ENCODE peak calls at places on chromosomes 5 and 9, in nine cellular contexts. Y, J, K, T, G, S, D, Z and M are unnamed samples. For H3K4me1, the result is how much of the 10 kb centered on the place peaks cover.

GRCh38 chr5:74056789-74057164 is 430.8 kb downstream of the ARHGEF28 start:
- DNase-seq in T (peak), D (peak), K (peak), J (no peak), Y (no peak), G (peak), Z (no peak), S (peak), M (no peak)

GRCh38 chr9:137606005-137606601 is 617 bp downstream of the ARRDC1 start:
- DNase-seq in T (no peak), Y (peak), K (no peak), J (no peak), Z (peak), D (no peak), S (peak), G (no peak), M (peak)

GRCh38 chr9:105447386-105447813 is 434 bp upstream of the FSD1L start:
- DNase-seq in S (no peak), Z (no peak), K (no peak), J (no peak), G (peak), Y (no peak), D (no peak), T (no peak), M (no peak)

GRCh38 chr9:129865668-129866320 is 30.5 kb downstream of the USP20 start:
- DNase-seq in D (no peak), J (no peak), G (no peak), K (no peak), Z (peak), Y (no peak), T (no peak), S (no peak), M (no peak)

GRCh38 chr5:168288349-168289245 is 2.8 kb upstream of the WWC1 start:
- DNase-seq in T (peak), K (peak), S (no peak), Z (no peak), G (no peak), J (no peak), D (peak), Y (no peak), M (no peak)

GRCh38 chr5:2532809-2533208 is 218.7 kb downstream of the IRX2 start:
- DNase-seq in S (no peak), J (peak), T (no peak), K (no peak), G (no peak), Z (no peak), D (no peak), Y (peak), M (no peak)

GRCh38 chr9:129323376-129323998 is 145.4 kb upstream of the IER5L start:
- DNase-seq in S (peak), G (no peak), D (no peak), Z (peak), Y (no peak), J (no peak), T (peak), K (no peak), M (no peak)

GRCh38 chr5:16311666-16312065 is 132.1 kb upstream of the MARCHF11 start:
- DNase-seq in D (no peak), S (no peak), K (no peak), Y (no peak), J (no peak), G (no peak), Z (no peak), T (no peak), M (no peak)

GRCh38 chr5:43193171-43193951 is 1.3 kb downstream of the NIM1K start:
- DNase-seq in G (peak), J (peak), D (no peak), Y (no peak), S (peak), K (peak), T (peak), Z (no peak), M (no peak)

DNA sequence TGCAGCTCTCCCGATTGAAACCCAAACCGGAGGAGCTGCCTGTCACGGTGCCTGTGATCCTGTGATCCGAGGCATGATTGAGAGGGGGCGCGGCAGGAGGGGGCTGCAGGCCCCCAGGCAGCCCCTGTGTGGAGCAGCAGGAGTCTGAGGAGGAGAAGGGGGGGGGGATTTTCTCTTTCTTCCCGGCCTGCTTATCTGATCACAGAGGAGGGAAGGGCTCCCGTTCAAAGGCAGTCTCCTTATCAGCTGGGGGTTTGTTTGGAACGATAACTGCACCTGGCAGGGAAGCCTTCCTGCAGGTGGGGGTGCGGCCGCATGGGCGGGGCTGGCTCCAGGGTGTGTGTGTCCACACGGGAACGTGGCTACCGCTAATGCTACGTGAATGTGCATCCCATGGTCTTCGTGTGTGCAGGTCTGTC is 38.4 kb downstream of the LMX1B start:
- DNase-seq in K (no peak), J (no peak), T (no peak), Y (no peak), G (no peak), S (no peak), Z (no peak), D (no peak), M (no peak)
- H3K4me3 ChIP-seq in K (no peak), J (no peak), T (no peak), Y (no peak), G (no peak), S (no peak), Z (no peak), D (no peak), M (no peak)

GRCh38 chr5:159184858-159185381 is 24.4 kb downstream of the RNF145 start:
- DNase-seq in T (peak), S (no peak), Z (no peak), J (no peak), K (peak), G (no peak), Y (no peak), D (no peak), M (no peak)

GRCh38 chr5:159185773-159186172 is 23.6 kb downstream of the RNF145 start:
- DNase-seq in J (no peak), T (no peak), G (no peak), K (no peak), Z (no peak), D (no peak), Y (no peak), S (no peak), M (peak)

GRCh38 chr5:159182691-159183090 is 26.7 kb downstream of the RNF145 start:
- DNase-seq in D (no peak), Z (no peak), S (no peak), J (no peak), K (no peak), Y (no peak), G (no peak), T (peak), M (no peak)

GRCh38 chr5:159183247-159183646 is 26.1 kb downstream of the RNF145 start:
- DNase-seq in T (no peak), D (no peak), G (no peak), K (no peak), S (no peak), Z (no peak), Y (no peak), J (no peak), M (no peak)

GRCh38 chr5:159184236-159184635 is 25.1 kb downstream of the RNF145 start:
- DNase-seq in T (peak), K (no peak), J (no peak), D (no peak), G (no peak), Z (no peak), S (no peak), Y (no peak), M (no peak)
- H3K4me1 ChIP-seq in T (under half), K (half or more), J (under half), D (under half), G (under half), Z (under half), S (under half), Y (under half), M (under half)

GRCh38 chr9:124514125-124514524 is 6.9 kb upstream of the NR5A1 start:
- DNase-seq in K (no peak), T (no peak), G (no peak), J (no peak), S (no peak), Z (no peak), D (no peak), Y (no peak), M (no peak)
- H3K4me3 ChIP-seq in K (no peak), T (no peak), G (no peak), J (no peak), S (no peak), Z (no peak), D (no peak), Y (no peak), M (no peak)

GRCh38 chr5:148768801-148769415 is 57.5 kb upstream of the ADRB2 start:
- DNase-seq in J (no peak), Z (no peak), G (no peak), K (no peak), S (no peak), Y (no peak), T (no peak), D (no peak), M (no peak)

GRCh38 chr5:148759101-148759500 is 67.3 kb upstream of the ADRB2 start:
- DNase-seq in G (no peak), Y (no peak), Z (no peak), J (no peak), T (no peak), K (no peak), S (no peak), D (no peak), M (no peak)

GRCh38 chr5:148760945-148761638 is 65.3 kb upstream of the ADRB2 start:
- DNase-seq in T (peak), J (no peak), D (no peak), K (no peak), Z (no peak), S (no peak), Y (no peak), G (no peak), M (no peak)

GRCh38 chr5:148769941-148770340 is 56.5 kb upstream of the ADRB2 start:
- DNase-seq in Y (no peak), D (no peak), S (no peak), J (no peak), T (no peak), Z (no peak), K (peak), G (no peak), M (no peak)

DNA sequence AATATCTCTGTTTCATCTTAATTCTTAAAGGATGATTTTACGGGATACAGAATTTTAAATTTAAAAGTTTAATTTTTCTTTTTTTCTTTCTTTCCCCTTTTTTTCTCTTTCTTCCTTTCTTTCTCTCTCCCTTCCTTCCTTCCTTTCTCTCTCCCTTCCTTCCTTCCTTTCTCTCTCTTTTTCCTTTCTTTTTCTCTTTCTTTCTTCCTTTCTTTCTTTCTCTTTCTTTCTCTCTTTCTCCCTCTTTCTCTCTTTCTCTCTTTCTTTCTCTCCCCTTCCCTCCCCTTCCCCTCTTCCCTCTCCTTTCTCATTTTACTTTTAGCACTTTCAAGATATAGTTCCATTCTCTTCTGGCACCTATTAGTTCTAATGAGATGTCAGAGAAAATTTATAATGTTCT is 61.4 kb upstream of the ADRB2 start:
- DNase-seq in G (no peak), D (no peak), S (no peak), K (no peak), Z (no peak), T (no peak), J (no peak), Y (no peak), M (no peak)
- H3K4me1 ChIP-seq in G (under half), D (under half), S (under half), K (under half), Z (under half), T (under half), J (under half), Y (under half), M (under half)

GRCh38 chr5:22754155-22754554 is 99.0 kb downstream of the CDH12 start:
- DNase-seq in G (no peak), Z (no peak), D (no peak), J (no peak), Y (no peak), S (no peak), T (no peak), K (no peak), M (no peak)
- H3K4me3 ChIP-seq in G (no peak), Z (no peak), D (no peak), J (no peak), Y (no peak), S (no peak), T (no peak), K (no peak), M (no peak)

GRCh38 chr5:1186351-1187233 is 14.8 kb upstream of the SLC6A19 start:
- DNase-seq in Z (peak), S (no peak), J (no peak), T (no peak), G (no peak), Y (no peak), K (no peak), D (no peak), M (peak)
- H3K4me1 ChIP-seq in Z (under half), S (under half), J (under half), T (under half), G (under half), Y (under half), K (under half), D (under half), M (under half)

GRCh38 chr5:125578551-125578950 is 832.1 kb upstream of the ZNF608 start:
- DNase-seq in S (no peak), D (no peak), J (no peak), Z (no peak), T (peak), Y (no peak), G (no peak), K (no peak), M (no peak)

GRCh38 chr5:125576823-125577222 is 830.4 kb upstream of the ZNF608 start:
- DNase-seq in Y (no peak), Z (no peak), D (no peak), G (no peak), T (peak), J (no peak), K (no peak), S (no peak), M (no peak)

GRCh38 chr5:125575561-125576504 is 829.4 kb upstream of the ZNF608 start:
- DNase-seq in T (peak), G (no peak), S (no peak), J (no peak), K (no peak), Z (no peak), Y (no peak), D (no peak), M (no peak)
- H3K4me3 ChIP-seq in T (no peak), G (no peak), S (no peak), J (no peak), K (no peak), Z (no peak), Y (no peak), D (no peak), M (no peak)

GRCh38 chr5:28810751-28811136 is 1772.4 kb upstream of the CDH9 start:
- DNase-seq in Y (no peak), S (no peak), J (no peak), T (no peak), Z (no peak), D (no peak), G (no peak), K (peak), M (no peak)
- H3K4me1 ChIP-seq in Y (under half), S (under half), J (under half), T (under half), Z (under half), D (under half), G (under half), K (under half), M (under half)